ENCODE peak calls at places on chromosomes 16 and 17, in seven cellular contexts. One of them, this sample, is unnamed.

GRCh38 chr16:29811896-29812665 is at the start of gene PRRT2:
- DNase-seq in astrocyte of the spinal cord: peak
- DNase-seq in body of pancreas: peak
- DNase-seq in NAMALWA: peak
- DNase-seq in stimulated activated naive CD8-positive, alpha-beta T cell treated with anti-CD3 and anti-CD28 coated beads, Interleukin-15, amount 100 ng/mL, for 72 hours: peak
- DNase-seq in RWPE1: no peak
- DNase-seq in A172: no peak
- DNase-seq in this sample: peak

GRCh38 chr16:88700636-88701482 is 5.3 kb downstream of the RNF166 start:
- DNase-seq in astrocyte of the spinal cord: peak
- DNase-seq in body of pancreas: peak
- DNase-seq in NAMALWA: peak
- DNase-seq in stimulated activated naive CD8-positive, alpha-beta T cell treated with anti-CD3 and anti-CD28 coated beads, Interleukin-15, amount 100 ng/mL, for 72 hours: peak
- DNase-seq in RWPE1: no peak
- DNase-seq in A172: peak
- DNase-seq in this sample: peak

GRCh38 chr17:58615768-58616659 is 75.8 kb downstream of the TEX14 start:
- DNase-seq in astrocyte of the spinal cord: no peak
- DNase-seq in body of pancreas: no peak
- DNase-seq in NAMALWA: no peak
- DNase-seq in stimulated activated naive CD8-positive, alpha-beta T cell treated with anti-CD3 and anti-CD28 coated beads, Interleukin-15, amount 100 ng/mL, for 72 hours: peak
- DNase-seq in RWPE1: no peak
- DNase-seq in A172: no peak
- DNase-seq in this sample: no peak

GRCh38 chr16:72736074-72736473 is 311.9 kb downstream of the ZFHX3 start:
- DNase-seq in astrocyte of the spinal cord: no peak
- DNase-seq in body of pancreas: no peak
- DNase-seq in NAMALWA: no peak
- DNase-seq in stimulated activated naive CD8-positive, alpha-beta T cell treated with anti-CD3 and anti-CD28 coated beads, Interleukin-15, amount 100 ng/mL, for 72 hours: no peak
- DNase-seq in RWPE1: no peak
- DNase-seq in A172: no peak
- DNase-seq in this sample: no peak

GRCh38 chr17:21049457-21049856 is 6.6 kb upstream of the USP22 start:
- DNase-seq in astrocyte of the spinal cord: no peak
- DNase-seq in body of pancreas: no peak
- DNase-seq in NAMALWA: no peak
- DNase-seq in stimulated activated naive CD8-positive, alpha-beta T cell treated with anti-CD3 and anti-CD28 coated beads, Interleukin-15, amount 100 ng/mL, for 72 hours: no peak
- DNase-seq in RWPE1: no peak
- DNase-seq in A172: no peak
- DNase-seq in this sample: no peak

GRCh38 chr17:77810536-77810935 is 148.0 kb upstream of the TNRC6C start:
- DNase-seq in astrocyte of the spinal cord: peak
- DNase-seq in body of pancreas: no peak
- DNase-seq in NAMALWA: no peak
- DNase-seq in stimulated activated naive CD8-positive, alpha-beta T cell treated with anti-CD3 and anti-CD28 coated beads, Interleukin-15, amount 100 ng/mL, for 72 hours: no peak
- DNase-seq in RWPE1: peak
- DNase-seq in A172: peak
- DNase-seq in this sample: peak

GRCh38 chr16:89924925-89925307 is 1.8 kb downstream of the TUBB3 start:
- DNase-seq in astrocyte of the spinal cord: no peak
- DNase-seq in body of pancreas: no peak
- DNase-seq in NAMALWA: peak
- DNase-seq in stimulated activated naive CD8-positive, alpha-beta T cell treated with anti-CD3 and anti-CD28 coated beads, Interleukin-15, amount 100 ng/mL, for 72 hours: no peak
- DNase-seq in RWPE1: no peak
- DNase-seq in A172: no peak
- DNase-seq in this sample: no peak

GRCh38 chr17:39573447-39574298 is 34.0 kb downstream of the NEUROD2 start:
- DNase-seq in astrocyte of the spinal cord: peak
- DNase-seq in body of pancreas: peak
- DNase-seq in NAMALWA: peak
- DNase-seq in stimulated activated naive CD8-positive, alpha-beta T cell treated with anti-CD3 and anti-CD28 coated beads, Interleukin-15, amount 100 ng/mL, for 72 hours: peak
- DNase-seq in RWPE1: peak
- DNase-seq in A172: peak
- DNase-seq in this sample: peak

GRCh38 chr17:7742729-7743128 is 25.2 kb downstream of the DNAH2 start:
- DNase-seq in astrocyte of the spinal cord: no peak
- DNase-seq in body of pancreas: no peak
- DNase-seq in NAMALWA: no peak
- DNase-seq in stimulated activated naive CD8-positive, alpha-beta T cell treated with anti-CD3 and anti-CD28 coated beads, Interleukin-15, amount 100 ng/mL, for 72 hours: no peak
- DNase-seq in RWPE1: no peak
- DNase-seq in A172: no peak
- DNase-seq in this sample: no peak

GRCh38 chr17:58006924-58007780 is at the start of gene SRSF1:
- DNase-seq in astrocyte of the spinal cord: peak
- DNase-seq in body of pancreas: peak
- DNase-seq in NAMALWA: peak
- DNase-seq in stimulated activated naive CD8-positive, alpha-beta T cell treated with anti-CD3 and anti-CD28 coated beads, Interleukin-15, amount 100 ng/mL, for 72 hours: peak
- DNase-seq in RWPE1: peak
- DNase-seq in A172: peak
- DNase-seq in this sample: peak

GRCh38 chr17:36722121-36722902 is 120.9 kb downstream of the MRM1 start:
- DNase-seq in astrocyte of the spinal cord: peak
- DNase-seq in body of pancreas: peak
- DNase-seq in NAMALWA: peak
- DNase-seq in stimulated activated naive CD8-positive, alpha-beta T cell treated with anti-CD3 and anti-CD28 coated beads, Interleukin-15, amount 100 ng/mL, for 72 hours: peak
- DNase-seq in RWPE1: peak
- DNase-seq in A172: peak
- DNase-seq in this sample: peak

GRCh38 chr17:66343531-66344078 is 41.2 kb downstream of the PRKCA start:
- DNase-seq in astrocyte of the spinal cord: no peak
- DNase-seq in body of pancreas: no peak
- DNase-seq in NAMALWA: no peak
- DNase-seq in stimulated activated naive CD8-positive, alpha-beta T cell treated with anti-CD3 and anti-CD28 coated beads, Interleukin-15, amount 100 ng/mL, for 72 hours: no peak
- DNase-seq in RWPE1: no peak
- DNase-seq in A172: peak
- DNase-seq in this sample: no peak

GRCh38 chr17:34711646-34712045 is 132.3 kb downstream of the TMEM132E start:
- DNase-seq in astrocyte of the spinal cord: no peak
- DNase-seq in body of pancreas: no peak
- DNase-seq in NAMALWA: no peak
- DNase-seq in stimulated activated naive CD8-positive, alpha-beta T cell treated with anti-CD3 and anti-CD28 coated beads, Interleukin-15, amount 100 ng/mL, for 72 hours: no peak
- DNase-seq in RWPE1: no peak
- DNase-seq in A172: no peak
- DNase-seq in this sample: no peak

GRCh38 chr17:7857724-7858486 is at the start of gene CYB5D1:
- DNase-seq in astrocyte of the spinal cord: peak
- DNase-seq in body of pancreas: peak
- DNase-seq in NAMALWA: peak
- DNase-seq in stimulated activated naive CD8-positive, alpha-beta T cell treated with anti-CD3 and anti-CD28 coated beads, Interleukin-15, amount 100 ng/mL, for 72 hours: peak
- DNase-seq in RWPE1: no peak
- DNase-seq in A172: no peak
- DNase-seq in this sample: peak

GRCh38 chr17:64373722-64374121 is 16.9 kb downstream of the PECAM1 start:
- DNase-seq in astrocyte of the spinal cord: no peak
- DNase-seq in body of pancreas: no peak
- DNase-seq in NAMALWA: no peak
- DNase-seq in stimulated activated naive CD8-positive, alpha-beta T cell treated with anti-CD3 and anti-CD28 coated beads, Interleukin-15, amount 100 ng/mL, for 72 hours: no peak
- DNase-seq in RWPE1: no peak
- DNase-seq in A172: no peak
- DNase-seq in this sample: no peak

GRCh38 chr16:1146409-1146808 is 6.5 kb upstream of the CACNA1H start:
- DNase-seq in astrocyte of the spinal cord: no peak
- DNase-seq in body of pancreas: no peak
- DNase-seq in NAMALWA: peak
- DNase-seq in stimulated activated naive CD8-positive, alpha-beta T cell treated with anti-CD3 and anti-CD28 coated beads, Interleukin-15, amount 100 ng/mL, for 72 hours: no peak
- DNase-seq in RWPE1: no peak
- DNase-seq in A172: no peak
- DNase-seq in this sample: no peak

GRCh38 chr16:4748682-4749411 is 14.5 kb downstream of the DNAAF8 start:
- DNase-seq in astrocyte of the spinal cord: no peak
- DNase-seq in body of pancreas: no peak
- DNase-seq in NAMALWA: no peak
- DNase-seq in stimulated activated naive CD8-positive, alpha-beta T cell treated with anti-CD3 and anti-CD28 coated beads, Interleukin-15, amount 100 ng/mL, for 72 hours: no peak
- DNase-seq in RWPE1: no peak
- DNase-seq in A172: no peak
- DNase-seq in this sample: no peak

GRCh38 chr17:80822700-80823410 is 168.8 kb upstream of the CHMP6 start:
- DNase-seq in astrocyte of the spinal cord: no peak
- DNase-seq in body of pancreas: peak
- DNase-seq in NAMALWA: no peak
- DNase-seq in stimulated activated naive CD8-positive, alpha-beta T cell treated with anti-CD3 and anti-CD28 coated beads, Interleukin-15, amount 100 ng/mL, for 72 hours: no peak
- DNase-seq in RWPE1: no peak
- DNase-seq in A172: no peak
- DNase-seq in this sample: peak

GRCh38 chr17:30956764-30957374 is 14.0 kb upstream of the RNF135 start:
- DNase-seq in astrocyte of the spinal cord: peak
- DNase-seq in body of pancreas: no peak
- DNase-seq in NAMALWA: no peak
- DNase-seq in stimulated activated naive CD8-positive, alpha-beta T cell treated with anti-CD3 and anti-CD28 coated beads, Interleukin-15, amount 100 ng/mL, for 72 hours: no peak
- DNase-seq in RWPE1: no peak
- DNase-seq in A172: no peak
- DNase-seq in this sample: peak

GRCh38 chr16:67248401-67249177 is at the start of gene SLC9A5:
- DNase-seq in astrocyte of the spinal cord: no peak
- DNase-seq in body of pancreas: no peak
- DNase-seq in NAMALWA: peak
- DNase-seq in stimulated activated naive CD8-positive, alpha-beta T cell treated with anti-CD3 and anti-CD28 coated beads, Interleukin-15, amount 100 ng/mL, for 72 hours: peak
- DNase-seq in RWPE1: no peak
- DNase-seq in A172: no peak
- DNase-seq in this sample: peak

GRCh38 chr16:12392585-12393089 is 411.1 kb downstream of the CPPED1 start:
- DNase-seq in astrocyte of the spinal cord: peak
- DNase-seq in body of pancreas: peak
- DNase-seq in NAMALWA: no peak
- DNase-seq in stimulated activated naive CD8-positive, alpha-beta T cell treated with anti-CD3 and anti-CD28 coated beads, Interleukin-15, amount 100 ng/mL, for 72 hours: no peak
- DNase-seq in RWPE1: no peak
- DNase-seq in A172: no peak
- DNase-seq in this sample: peak

GRCh38 chr17:9987779-9988585 is 82.9 kb upstream of the RCVRN start:
- DNase-seq in astrocyte of the spinal cord: no peak
- DNase-seq in body of pancreas: peak
- DNase-seq in NAMALWA: peak
- DNase-seq in stimulated activated naive CD8-positive, alpha-beta T cell treated with anti-CD3 and anti-CD28 coated beads, Interleukin-15, amount 100 ng/mL, for 72 hours: peak
- DNase-seq in RWPE1: peak
- DNase-seq in A172: peak
- DNase-seq in this sample: peak

GRCh38 chr17:81837641-81838040 is 2.8 kb upstream of the PPP1R27 start:
- DNase-seq in astrocyte of the spinal cord: no peak
- DNase-seq in body of pancreas: no peak
- DNase-seq in NAMALWA: no peak
- DNase-seq in stimulated activated naive CD8-positive, alpha-beta T cell treated with anti-CD3 and anti-CD28 coated beads, Interleukin-15, amount 100 ng/mL, for 72 hours: no peak
- DNase-seq in RWPE1: no peak
- DNase-seq in A172: peak
- DNase-seq in this sample: peak

GRCh38 chr17:40791808-40792436 is 7.8 kb downstream of the KRT28 start:
- DNase-seq in astrocyte of the spinal cord: peak
- DNase-seq in body of pancreas: no peak
- DNase-seq in NAMALWA: peak
- DNase-seq in stimulated activated naive CD8-positive, alpha-beta T cell treated with anti-CD3 and anti-CD28 coated beads, Interleukin-15, amount 100 ng/mL, for 72 hours: no peak
- DNase-seq in RWPE1: peak
- DNase-seq in A172: peak
- DNase-seq in this sample: peak

GRCh38 chr17:1720856-1721386 is 3.6 kb upstream of the WDR81 start:
- DNase-seq in astrocyte of the spinal cord: peak
- DNase-seq in body of pancreas: peak
- DNase-seq in NAMALWA: peak
- DNase-seq in stimulated activated naive CD8-positive, alpha-beta T cell treated with anti-CD3 and anti-CD28 coated beads, Interleukin-15, amount 100 ng/mL, for 72 hours: peak
- DNase-seq in RWPE1: no peak
- DNase-seq in A172: peak
- DNase-seq in this sample: peak

GRCh38 chr16:70697601-70698170 is 11.8 kb upstream of the MTSS2 start:
- DNase-seq in astrocyte of the spinal cord: peak
- DNase-seq in body of pancreas: no peak
- DNase-seq in NAMALWA: no peak
- DNase-seq in stimulated activated naive CD8-positive, alpha-beta T cell treated with anti-CD3 and anti-CD28 coated beads, Interleukin-15, amount 100 ng/mL, for 72 hours: no peak
- DNase-seq in RWPE1: no peak
- DNase-seq in A172: peak
- DNase-seq in this sample: peak

GRCh38 chr17:76238847-76239537 is 1.3 kb downstream of the RNF157 start:
- DNase-seq in astrocyte of the spinal cord: no peak
- DNase-seq in body of pancreas: no peak
- DNase-seq in NAMALWA: no peak
- DNase-seq in stimulated activated naive CD8-positive, alpha-beta T cell treated with anti-CD3 and anti-CD28 coated beads, Interleukin-15, amount 100 ng/mL, for 72 hours: no peak
- DNase-seq in RWPE1: no peak
- DNase-seq in A172: no peak
- DNase-seq in this sample: no peak

GRCh38 chr17:78127888-78128615 is 503 bp downstream of the TMC6 start:
- DNase-seq in astrocyte of the spinal cord: no peak
- DNase-seq in body of pancreas: peak
- DNase-seq in NAMALWA: peak
- DNase-seq in stimulated activated naive CD8-positive, alpha-beta T cell treated with anti-CD3 and anti-CD28 coated beads, Interleukin-15, amount 100 ng/mL, for 72 hours: no peak
- DNase-seq in RWPE1: peak
- DNase-seq in A172: no peak
- DNase-seq in this sample: peak

GRCh38 chr17:80927791-80928216 is 63.8 kb upstream of the CHMP6 start:
- DNase-seq in astrocyte of the spinal cord: peak
- DNase-seq in body of pancreas: no peak
- DNase-seq in NAMALWA: no peak
- DNase-seq in stimulated activated naive CD8-positive, alpha-beta T cell treated with anti-CD3 and anti-CD28 coated beads, Interleukin-15, amount 100 ng/mL, for 72 hours: no peak
- DNase-seq in RWPE1: no peak
- DNase-seq in A172: no peak
- DNase-seq in this sample: peak

GRCh38 chr16:54538241-54538640 is 251.7 kb upstream of the IRX3 start:
- DNase-seq in astrocyte of the spinal cord: no peak
- DNase-seq in body of pancreas: no peak
- DNase-seq in NAMALWA: no peak
- DNase-seq in stimulated activated naive CD8-positive, alpha-beta T cell treated with anti-CD3 and anti-CD28 coated beads, Interleukin-15, amount 100 ng/mL, for 72 hours: no peak
- DNase-seq in RWPE1: no peak
- DNase-seq in A172: no peak
- DNase-seq in this sample: no peak

GRCh38 chr16:78461496-78461938 is 362.1 kb downstream of the WWOX start:
- DNase-seq in astrocyte of the spinal cord: peak
- DNase-seq in body of pancreas: no peak
- DNase-seq in NAMALWA: no peak
- DNase-seq in stimulated activated naive CD8-positive, alpha-beta T cell treated with anti-CD3 and anti-CD28 coated beads, Interleukin-15, amount 100 ng/mL, for 72 hours: no peak
- DNase-seq in RWPE1: no peak
- DNase-seq in A172: no peak
- DNase-seq in this sample: no peak

GRCh38 chr16:25747160-25747758 is 55.5 kb downstream of the HS3ST4 start:
- DNase-seq in astrocyte of the spinal cord: no peak
- DNase-seq in body of pancreas: no peak
- DNase-seq in NAMALWA: peak
- DNase-seq in stimulated activated naive CD8-positive, alpha-beta T cell treated with anti-CD3 and anti-CD28 coated beads, Interleukin-15, amount 100 ng/mL, for 72 hours: no peak
- DNase-seq in RWPE1: no peak
- DNase-seq in A172: no peak
- DNase-seq in this sample: no peak

GRCh38 chr17:21842332-21843317 is 150.3 kb downstream of the KCNJ18 start:
- DNase-seq in astrocyte of the spinal cord: no peak
- DNase-seq in body of pancreas: no peak
- DNase-seq in NAMALWA: no peak
- DNase-seq in stimulated activated naive CD8-positive, alpha-beta T cell treated with anti-CD3 and anti-CD28 coated beads, Interleukin-15, amount 100 ng/mL, for 72 hours: no peak
- DNase-seq in RWPE1: no peak
- DNase-seq in A172: no peak
- DNase-seq in this sample: no peak

GRCh38 chr16:53507464-53508180 is 4.6 kb upstream of the AKTIP start:
- DNase-seq in astrocyte of the spinal cord: no peak
- DNase-seq in body of pancreas: no peak
- DNase-seq in NAMALWA: no peak
- DNase-seq in stimulated activated naive CD8-positive, alpha-beta T cell treated with anti-CD3 and anti-CD28 coated beads, Interleukin-15, amount 100 ng/mL, for 72 hours: no peak
- DNase-seq in RWPE1: no peak
- DNase-seq in A172: no peak
- DNase-seq in this sample: no peak

GRCh38 chr16:57594531-57595031 is 33.8 kb upstream of the ADGRG1 start:
- DNase-seq in astrocyte of the spinal cord: no peak
- DNase-seq in body of pancreas: no peak
- DNase-seq in NAMALWA: no peak
- DNase-seq in stimulated activated naive CD8-positive, alpha-beta T cell treated with anti-CD3 and anti-CD28 coated beads, Interleukin-15, amount 100 ng/mL, for 72 hours: no peak
- DNase-seq in RWPE1: no peak
- DNase-seq in A172: no peak
- DNase-seq in this sample: no peak

GRCh38 chr17:1557355-1558095 is 5.1 kb downstream of the PITPNA start:
- DNase-seq in astrocyte of the spinal cord: peak
- DNase-seq in body of pancreas: no peak
- DNase-seq in NAMALWA: no peak
- DNase-seq in stimulated activated naive CD8-positive, alpha-beta T cell treated with anti-CD3 and anti-CD28 coated beads, Interleukin-15, amount 100 ng/mL, for 72 hours: no peak
- DNase-seq in RWPE1: no peak
- DNase-seq in A172: no peak
- DNase-seq in this sample: peak

GRCh38 chr16:50641818-50642187 is 39.3 kb downstream of the SNX20 start:
- DNase-seq in astrocyte of the spinal cord: no peak
- DNase-seq in body of pancreas: no peak
- DNase-seq in NAMALWA: no peak
- DNase-seq in stimulated activated naive CD8-positive, alpha-beta T cell treated with anti-CD3 and anti-CD28 coated beads, Interleukin-15, amount 100 ng/mL, for 72 hours: no peak
- DNase-seq in RWPE1: no peak
- DNase-seq in A172: no peak
- DNase-seq in this sample: no peak

GRCh38 chr16:12381662-12382061 is 405.1 kb downstream of the SNX29 start:
- DNase-seq in astrocyte of the spinal cord: no peak
- DNase-seq in body of pancreas: no peak
- DNase-seq in NAMALWA: no peak
- DNase-seq in stimulated activated naive CD8-positive, alpha-beta T cell treated with anti-CD3 and anti-CD28 coated beads, Interleukin-15, amount 100 ng/mL, for 72 hours: no peak
- DNase-seq in RWPE1: no peak
- DNase-seq in A172: no peak
- DNase-seq in this sample: no peak